ENCODE peak calls at places on chromosome 5, in five cellular contexts. R, U, P, S and Z are unnamed samples.

GRCh38 chr5:130571076-130571475 is 594.0 kb downstream of the HINT1 start:
- DNase-seq in R (no peak), U (no peak), P (no peak), S (no peak), Z (no peak)

GRCh38 chr5:8340739-8341344 is 471.9 kb downstream of the MTRR start:
- DNase-seq in R (no peak), U (peak; percentile 45), P (no peak), S (peak; percentile 18), Z (no peak)

GRCh38 chr5:14665110-14665822 is 748 bp downstream of the OTULIN start:
- DNase-seq in R (no peak), U (peak; percentile 55), P (peak; percentile 69), S (peak; percentile 14), Z (peak; percentile 79)

GRCh38 chr5:59146729-59147128 is 563.9 kb downstream of the RAB3C start:
- DNase-seq in R (no peak), U (no peak), P (no peak), S (no peak), Z (no peak)

GRCh38 chr5:181260720-181261319 is at the start of gene TRIM52:
- DNase-seq in R (peak; percentile 87), U (peak; percentile 88), P (peak; percentile 94), S (no peak), Z (peak; percentile 95)

GRCh38 chr5:72529383-72529782 is 22.2 kb upstream of the ZNF366 start:
- DNase-seq in R (no peak), U (no peak), P (no peak), S (no peak), Z (no peak)

GRCh38 chr5:168943999-168944398 is 356.9 kb downstream of the SLIT3 start:
- DNase-seq in R (no peak), U (no peak), P (no peak), S (no peak), Z (no peak)

GRCh38 chr5:155885199-155885598 is 441.8 kb upstream of the SGCD start:
- DNase-seq in R (no peak), U (no peak), P (no peak), S (no peak), Z (no peak)

GRCh38 chr5:121937762-121938161 is 24.0 kb upstream of the SRFBP1 start:
- DNase-seq in R (no peak), U (no peak), P (no peak), S (no peak), Z (no peak)

GRCh38 chr5:170885281-170885680 is 23.5 kb downstream of the RANBP17 start:
- DNase-seq in R (no peak), U (no peak), P (no peak), S (no peak), Z (no peak)